ENCODE peak calls at places on chromosomes 16 and 17, in six cellular contexts. H is GM12878, Z is A549, K is HepG2, W is upper lobe of left lung, X is K562. V is an unnamed sample.

GRCh38 chr17:67461228-67461780 is 84.2 kb downstream of the PITPNC1 start:
- ATAC-seq in X (no peak), H (no peak), Z (no peak), K (no peak), W (no peak), V (no peak)

GRCh38 chr17:70636517-70637133 is 467.3 kb downstream of the KCNJ2 start:
- ATAC-seq in K (no peak), X (no peak), H (peak), W (no peak), Z (peak), V (no peak)

GRCh38 chr17:6066183-6066948 is 3.8 kb upstream of the WSCD1 start:
- ATAC-seq in W (no peak), H (no peak), K (no peak), Z (no peak), X (no peak), V (no peak)

GRCh38 chr16:16014329-16015224 is 65.2 kb downstream of the ABCC1 start:
- ATAC-seq in H (no peak), Z (peak), X (no peak), W (peak), K (peak), V (peak)

GRCh38 chr16:89446136-89446974 is 44.0 kb downstream of the ANKRD11 start:
- ATAC-seq in W (no peak), H (peak), Z (no peak), K (no peak), X (no peak), V (no peak)

GRCh38 chr16:51057102-51057793 is 93.8 kb downstream of the SALL1 start:
- ATAC-seq in H (no peak), K (peak), X (no peak), W (no peak), Z (no peak), V (no peak)

GRCh38 chr17:72618018-72618509 is 474.4 kb downstream of the SLC39A11 start:
- ATAC-seq in W (peak), H (peak), K (peak), Z (no peak), X (no peak), V (no peak)

GRCh38 chr17:2755941-2756724 is 6.7 kb upstream of the CCDC92B start:
- ATAC-seq in K (peak), X (no peak), H (no peak), W (peak), Z (peak), V (no peak)

GRCh38 chr16:88920618-88921602 is 54.5 kb upstream of the PABPN1L start:
- ATAC-seq in Z (no peak), H (peak), K (no peak), W (peak), X (no peak), V (peak)

GRCh38 chr16:82432261-82432660 is 194.5 kb upstream of the CDH13 start:
- ATAC-seq in W (no peak), X (no peak), H (no peak), K (no peak), Z (no peak), V (no peak)
- TF ChIP-seq EP300 in W (no peak), X (no peak), H (no peak), K (no peak), Z (no peak), V (no peak)

GRCh38 chr16:81581107-81581506 is 136.5 kb downstream of the CMIP start:
- ATAC-seq in W (peak), K (no peak), X (no peak), Z (no peak), H (no peak), V (no peak)
- TF ChIP-seq EP300 in W (no peak), K (no peak), X (no peak), Z (no peak), H (no peak), V (no peak)

GRCh38 chr16:4183258-4184037 is 58.4 kb downstream of the SRL start:
- ATAC-seq in W (peak), K (peak), X (peak), Z (peak), H (peak), V (peak)
- TF ChIP-seq EP300 in W (no peak), K (peak), X (no peak), Z (no peak), H (no peak), V (no peak)

GRCh38 chr16:2532494-2533141 is 1.4 kb upstream of the CEMP1 start:
- ATAC-seq in Z (peak), K (peak), H (peak), X (peak), W (peak), V (peak)

GRCh38 chr16:2531696-2532493 is 687 bp upstream of the CEMP1 start:
- ATAC-seq in K (peak), W (peak), X (peak), Z (peak), H (peak), V (peak)

GRCh38 chr16:2535644-2536021 is 2.2 kb upstream of the PDPK1 start:
- ATAC-seq in W (no peak), Z (no peak), X (no peak), K (no peak), H (no peak), V (no peak)

GRCh38 chr16:2533912-2534311 is 2.7 kb upstream of the CEMP1 start:
- ATAC-seq in K (no peak), W (no peak), X (no peak), H (no peak), Z (no peak), V (no peak)

GRCh38 chr16:2537451-2538379 is at the start of gene PDPK1:
- ATAC-seq in W (peak), X (peak), K (peak), H (peak), Z (peak), V (peak)
- TF ChIP-seq EP300 in W (no peak), X (no peak), K (no peak), H (no peak), Z (no peak), V (no peak)

GRCh38 chr17:50482516-50482915 is 3.9 kb downstream of the RSAD1 start:
- ATAC-seq in W (peak), X (peak), H (peak), Z (peak), K (peak), V (peak)
- TF ChIP-seq EP300 in W (no peak), X (no peak), H (no peak), Z (no peak), K (no peak), V (no peak)

GRCh38 chr17:80790981-80791742 is 200.5 kb upstream of the CHMP6 start:
- ATAC-seq in Z (no peak), K (no peak), H (no peak), X (no peak), W (no peak), V (no peak)
- TF ChIP-seq EP300 in Z (no peak), K (no peak), H (no peak), X (no peak), W (no peak), V (no peak)

GRCh38 chr17:57366558-57367351 is 110.4 kb downstream of the MSI2 start:
- ATAC-seq in W (no peak), H (peak), X (peak), K (peak), Z (peak), V (no peak)
- TF ChIP-seq EP300 in W (no peak), H (no peak), X (no peak), K (peak), Z (no peak), V (no peak)